ENCODE peak calls at places on chromosomes 3 and 15, in four cellular contexts. Y is Panc1, I is K562, K is HCT116. W is an unnamed sample.

GRCh38 chr15:34047893-34048775 is 9.1 kb upstream of the AVEN start:
- DNase-seq in Y (no peak), I (no peak), K (no peak), W (no peak)

GRCh38 chr3:149576071-149576564 is 81.7 kb downstream of the WWTR1 start:
- DNase-seq in I (peak; percentile 65), K (peak; percentile 86), Y (peak; percentile 94), W (peak; percentile 51)

GRCh38 chr15:85625431-85625830 is 169.3 kb downstream of the KLHL25 start:
- DNase-seq in K (no peak), I (no peak), Y (no peak), W (no peak)

GRCh38 chr15:75639191-75639708 is 774 bp downstream of the IMP3 start:
- DNase-seq in K (no peak), Y (no peak), I (no peak), W (no peak)

GRCh38 chr15:37907136-37907535 is 27.3 kb upstream of the TMCO5A start:
- DNase-seq in I (no peak), Y (no peak), K (peak; percentile 4), W (no peak)

GRCh38 chr3:35200056-35200455 is 439.3 kb upstream of the ARPP21 start:
- DNase-seq in I (no peak), K (no peak), Y (no peak), W (no peak)

GRCh38 chr3:45700570-45701073 is 11.4 kb downstream of the SACM1L start:
- DNase-seq in I (no peak), K (no peak), Y (no peak), W (no peak)

GRCh38 chr3:169661567-169662214 is 1.8 kb downstream of the MECOM start:
- DNase-seq in K (no peak), Y (no peak), I (peak; percentile 19), W (no peak)

GRCh38 chr3:24686764-24687163 is 192.1 kb upstream of the THRB start:
- DNase-seq in Y (no peak), I (no peak), K (no peak), W (no peak)

GRCh38 chr3:26438981-26439884 is 183.3 kb upstream of the LRRC3B start:
- DNase-seq in K (no peak), I (no peak), Y (no peak), W (no peak)

GRCh38 chr3:150346956-150347863 is 60.9 kb upstream of the TSC22D2 start:
- DNase-seq in Y (no peak), I (no peak), K (no peak), W (no peak)

GRCh38 chr3:8848696-8849131 is 79.3 kb upstream of the OXTR start:
- DNase-seq in K (no peak), Y (no peak), I (no peak), W (no peak)

GRCh38 chr15:80613762-80614365 is 81.2 kb upstream of the ABHD17C start:
- DNase-seq in Y (no peak), I (no peak), K (no peak), W (no peak)

GRCh38 chr15:66139816-66140215 is 113.7 kb downstream of the MEGF11 start:
- DNase-seq in Y (no peak), K (no peak), I (no peak), W (no peak)

GRCh38 chr3:187011915-187012314 is 81.6 kb downstream of the ST6GAL1 start:
- DNase-seq in I (no peak), K (no peak), Y (no peak), W (no peak)

GRCh38 chr15:70535071-70535954 is 228.0 kb downstream of the UACA start:
- DNase-seq in K (no peak), I (no peak), Y (no peak), W (no peak)

GRCh38 chr3:16587047-16587702 is 18.0 kb downstream of the DAZL start:
- DNase-seq in Y (no peak), K (no peak), I (no peak), W (no peak)

GRCh38 chr3:120615863-120616599 is 19.9 kb downstream of the NDUFB4 start:
- DNase-seq in Y (no peak), I (no peak), K (no peak), W (no peak)

GRCh38 chr15:64092864-64093626 is 593 bp downstream of the CIAO2A start:
- DNase-seq in K (no peak), Y (no peak), I (peak; percentile 63), W (peak; percentile 72)

GRCh38 chr3:76497636-76498035 is 542.3 kb upstream of the ROBO2 start:
- DNase-seq in I (no peak), Y (no peak), K (no peak), W (peak; percentile 1)

GRCh38 chr3:132317229-132317948 is at the start of gene ACP3:
- DNase-seq in K (peak; percentile 43), I (no peak), Y (no peak), W (no peak)

GRCh38 chr3:119658994-119659393 is 1.4 kb downstream of the POPDC2 start:
- DNase-seq in I (no peak), K (no peak), Y (no peak), W (no peak)

GRCh38 chr3:11155341-11156025 is 1.2 kb downstream of the HRH1 start:
- DNase-seq in I (peak; percentile 52), Y (peak; percentile 20), K (peak; percentile 47), W (peak; percentile 24)

GRCh38 chr3:189165092-189165491 is 6.7 kb upstream of the TPRG1 start:
- DNase-seq in I (no peak), K (no peak), Y (no peak), W (no peak)

GRCh38 chr3:149589332-149589731 is 68.5 kb downstream of the WWTR1 start:
- DNase-seq in Y (no peak), K (no peak), I (no peak), W (no peak)

GRCh38 chr15:40470423-40471104 is at the start of gene CHST14:
- DNase-seq in K (no peak), Y (no peak), I (peak; percentile 89), W (peak; percentile 56)

GRCh38 chr3:23518441-23518840 is 287.3 kb upstream of the UBE2E1 start:
- DNase-seq in K (no peak), Y (no peak), I (no peak), W (no peak)

GRCh38 chr3:73600293-73600938 is 24.3 kb downstream of the PDZRN3 start:
- DNase-seq in K (no peak), Y (no peak), I (no peak), W (no peak)

GRCh38 chr3:48997714-48998637 is 7.9 kb downstream of the P4HTM start:
- DNase-seq in Y (no peak), K (no peak), I (no peak), W (no peak)

GRCh38 chr15:57017024-57017423 is 98.6 kb downstream of the TCF12 start:
- DNase-seq in I (no peak), K (no peak), Y (no peak), W (peak; percentile 15)

GRCh38 chr3:108588616-108589015 is 622 bp downstream of the CIP2A start:
- DNase-seq in I (no peak), K (no peak), Y (peak; percentile 8), W (no peak)

GRCh38 chr3:171129827-171130226 is 103.3 kb upstream of the SLC2A2 start:
- DNase-seq in K (no peak), I (no peak), Y (no peak), W (peak; percentile 58)
- TF ChIP-seq TCF7L2 in K (no peak), I (no peak), Y (no peak), W (no peak)

DNA sequence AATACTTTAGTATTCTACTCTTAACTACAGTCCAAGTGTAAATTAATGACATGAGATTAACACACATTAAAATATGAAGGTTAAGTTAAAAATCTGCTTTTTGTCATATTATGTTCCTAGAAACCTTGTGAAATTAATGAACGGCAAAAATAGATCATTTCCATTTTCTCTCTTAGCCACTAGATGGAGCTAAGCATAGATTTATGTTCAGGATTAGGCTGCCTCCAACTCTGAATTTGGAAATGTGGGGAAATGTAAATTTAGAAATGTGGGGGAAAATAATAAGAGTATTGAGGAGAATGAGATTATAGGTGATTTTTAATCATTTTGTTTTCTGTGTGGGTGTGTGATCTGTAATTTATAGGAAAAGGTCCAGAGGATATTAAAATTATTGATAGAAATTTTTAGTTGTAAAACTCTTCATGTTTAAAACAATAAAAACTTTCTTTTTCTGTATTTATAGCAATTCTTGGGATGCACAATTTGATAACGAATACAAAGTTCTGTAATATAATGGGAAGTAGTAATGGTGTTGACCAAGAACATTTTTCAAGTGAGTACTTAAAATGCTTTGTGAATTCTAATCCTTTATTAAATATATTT is 59.2 kb downstream of the TMOD3 start:
- DNase-seq in Y (no peak), I (peak; percentile 44), K (no peak), W (no peak)
- TF ChIP-seq TCF7L2 in Y (no peak), I (no peak), K (no peak), W (no peak)

DNA sequence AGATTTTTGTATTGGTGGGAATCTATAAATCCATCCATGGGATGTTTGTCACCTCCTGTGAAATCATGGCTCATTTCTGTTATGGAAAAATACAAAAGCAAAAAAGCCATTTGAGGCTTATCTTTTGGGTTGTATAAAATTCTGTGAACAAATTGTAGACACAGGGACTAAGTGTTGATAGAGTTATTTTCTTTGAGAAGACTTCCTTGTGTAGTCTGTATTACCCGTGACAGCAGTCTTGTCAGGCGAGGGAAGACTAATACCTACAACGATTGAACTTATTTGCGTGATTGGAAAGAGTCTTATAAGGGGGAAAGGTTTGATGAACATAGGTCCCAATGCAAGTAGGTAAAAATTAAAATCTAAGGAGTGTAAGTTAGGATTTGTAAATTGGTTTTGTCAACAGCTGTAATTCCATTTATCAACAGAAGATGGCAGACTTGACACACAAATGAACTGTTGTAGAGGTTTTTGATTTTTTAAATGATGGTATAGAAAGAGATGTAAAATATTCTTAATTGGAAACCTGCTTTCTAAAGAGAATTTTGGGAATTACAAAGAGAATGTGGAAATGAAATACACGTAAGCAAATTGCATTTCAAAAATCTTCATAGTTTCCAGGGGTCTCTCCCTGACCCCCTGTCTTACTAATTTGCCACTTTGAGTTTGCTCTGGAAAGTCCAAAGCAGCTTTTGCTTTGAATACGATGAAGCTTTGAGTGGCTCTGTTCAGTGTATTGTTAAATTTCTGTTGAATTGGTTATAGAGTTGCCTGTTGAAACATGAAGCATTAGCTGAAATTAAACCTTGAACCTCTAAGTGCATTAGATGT is 33.2 kb downstream of the SLC25A26 start:
- DNase-seq in I (peak; percentile 6), K (peak; percentile 32), Y (peak; percentile 33), W (peak; percentile 23)
- TF ChIP-seq TCF7L2 in I (no peak), K (no peak), Y (no peak), W (no peak)

GRCh38 chr15:52493968-52494367 is 34.7 kb downstream of the MYO5A start:
- DNase-seq in Y (no peak), K (no peak), I (no peak), W (no peak)

GRCh38 chr15:52498700-52499099 is 30.0 kb downstream of the MYO5A start:
- DNase-seq in I (no peak), K (no peak), Y (no peak), W (no peak)

GRCh38 chr15:52499506-52499905 is 29.2 kb downstream of the MYO5A start:
- DNase-seq in I (no peak), Y (no peak), K (no peak), W (no peak)

GRCh38 chr15:52496175-52496574 is 32.5 kb downstream of the MYO5A start:
- DNase-seq in K (no peak), I (no peak), Y (no peak), W (no peak)

DNA sequence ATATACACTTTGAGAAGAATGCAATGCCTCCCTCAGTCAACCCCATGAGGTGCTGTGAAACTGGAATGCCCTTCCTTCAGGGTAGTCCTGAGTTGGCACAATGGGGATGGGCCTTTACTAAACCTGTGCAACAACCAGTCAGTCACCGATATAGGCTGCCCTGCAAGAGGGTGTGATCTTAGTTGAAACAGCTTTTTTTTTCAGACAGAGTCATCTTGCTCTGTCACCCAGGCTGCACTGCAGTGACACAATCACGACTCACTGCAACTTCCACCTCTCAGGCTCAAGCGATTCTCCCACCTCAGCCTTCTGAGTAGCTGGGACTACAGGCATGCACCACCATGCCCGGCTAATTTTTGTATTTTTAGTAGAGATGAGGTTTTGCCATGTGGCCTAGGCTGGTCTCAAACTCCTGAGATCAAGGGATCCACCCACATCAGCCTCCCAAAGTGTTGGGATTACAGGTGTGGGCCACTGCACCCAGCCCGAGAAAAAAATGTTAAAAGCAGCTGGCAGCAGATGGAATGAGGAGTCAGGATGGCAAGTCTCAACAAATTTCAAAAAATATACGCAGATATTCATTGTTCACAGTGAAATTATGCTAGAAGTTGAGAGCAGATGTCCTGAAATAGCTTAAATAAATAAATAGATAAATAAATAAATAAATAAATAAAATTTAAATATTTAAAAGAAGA is 31.8 kb downstream of the MYO5A start:
- DNase-seq in Y (peak; percentile 33), I (no peak), K (peak; percentile 49), W (no peak)
- TF ChIP-seq TCF7L2 in Y (no peak), I (no peak), K (no peak), W (no peak)

W was measured in HepG2.